ENCODE peak calls at places on chromosomes 2 and 18, in six cellular contexts. R is GM23338; J is activated T-cell treated with anti-CD3 and anti-CD28 coated beads for 4 hours; C is NCI-H460; P is NB4; Y is CD4-positive, alpha-beta T cell. Q is an unnamed sample.
A peak's percentile ranks its signal among the peaks of the same experiment; 100 is the strongest.

GRCh38 chr18:12515550-12515949 is 107.8 kb downstream of the PRELID3A start:
- DNase-seq in C (no peak), R (no peak), J (no peak), Y (no peak), P (peak; percentile 29), Q (no peak)

GRCh38 chr2:71282493-71282892 is 49.1 kb upstream of the ZNF638 start:
- DNase-seq in Y (no peak), J (no peak), C (peak; percentile 19), R (peak; percentile 26), P (peak; percentile 44), Q (no peak)

GRCh38 chr18:37258131-37258530 is 307.5 kb downstream of the CELF4 start:
- DNase-seq in J (no peak), C (no peak), R (no peak), Y (no peak), P (no peak), Q (no peak)

GRCh38 chr2:198807131-198807530 is 650.6 kb downstream of the SATB2 start:
- DNase-seq in P (no peak), R (no peak), J (no peak), C (no peak), Y (no peak), Q (no peak)

GRCh38 chr2:25257032-25257455 is 84.7 kb downstream of the DNMT3A start:
- DNase-seq in J (no peak), Y (no peak), R (peak; percentile 58), C (no peak), P (no peak), Q (no peak)

GRCh38 chr18:29154758-29155725 is 978.1 kb upstream of the CDH2 start:
- DNase-seq in Y (no peak), J (no peak), R (no peak), C (no peak), P (no peak), Q (no peak)

GRCh38 chr2:174341995-174342571 is 7.3 kb downstream of the SP9 start:
- DNase-seq in P (no peak), R (peak; percentile 41), C (no peak), J (no peak), Y (no peak), Q (no peak)

GRCh38 chr2:185475868-185476267 is 262.7 kb upstream of the FSIP2 start:
- DNase-seq in Y (no peak), P (no peak), C (no peak), R (peak; percentile 42), J (no peak), Q (no peak)

GRCh38 chr2:227407601-227408089 is 19.9 kb upstream of the SCYGR1 start:
- DNase-seq in Y (no peak), R (no peak), C (peak; percentile 93), P (peak; percentile 92), J (no peak), Q (no peak)

Q was measured in KG1.